ENCODE peak calls at places on chromosomes 11 and 22, in eight cellular contexts. L, X, W, J, P, B, K and H are unnamed samples.

GRCh38 chr22:33875316-33875715 is 45.0 kb downstream of the LARGE1 start:
- DNase-seq in L (no peak), X (no peak), W (no peak), J (no peak), P (no peak), B (no peak), K (no peak), H (no peak)

GRCh38 chr11:129279326-129280026 is 87.4 kb upstream of the ARHGAP32 start:
- DNase-seq in L (peak; percentile 96), X (peak; percentile 69), W (peak; percentile 91), J (peak; percentile 86), P (peak; percentile 88), B (peak; percentile 78), K (peak; percentile 67), H (no peak)

GRCh38 chr11:27718853-27719574 is 18.8 kb upstream of the BDNF start:
- DNase-seq in L (peak; percentile 80), X (peak; percentile 27), W (peak; percentile 48), J (no peak), P (peak; percentile 45), B (peak; percentile 51), K (no peak), H (no peak)

GRCh38 chr11:17389205-17389956 is 922 bp upstream of the KCNJ11 start:
- DNase-seq in L (peak; percentile 99), X (peak; percentile 73), W (peak; percentile 85), J (peak; percentile 86), P (peak; percentile 72), B (peak; percentile 19), K (peak; percentile 74), H (no peak)

GRCh38 chr11:587978-588380 is 11.7 kb downstream of the PHRF1 start:
- DNase-seq in L (no peak), X (no peak), W (peak; percentile 94), J (peak; percentile 77), P (peak; percentile 85), B (peak; percentile 86), K (peak; percentile 80), H (no peak)

GRCh38 chr22:49010086-49010863 is 817.4 kb downstream of the BRD1 start:
- DNase-seq in L (peak; percentile 47), X (no peak), W (peak; percentile 39), J (peak; percentile 28), P (no peak), B (no peak), K (no peak), H (no peak)

GRCh38 chr11:3947084-3947483 is 91.6 kb downstream of the STIM1 start:
- DNase-seq in L (no peak), X (no peak), W (no peak), J (no peak), P (no peak), B (peak; percentile 86), K (peak; percentile 91), H (peak; percentile 86)

GRCh38 chr11:102293873-102294601 is 23.2 kb upstream of the BIRC3 start:
- DNase-seq in L (peak; percentile 40), X (no peak), W (no peak), J (no peak), P (no peak), B (peak; percentile 69), K (peak; percentile 87), H (no peak)

GRCh38 chr11:57599381-57599780 is 1.9 kb downstream of the SERPING1 start:
- DNase-seq in L (no peak), X (no peak), W (no peak), J (no peak), P (no peak), B (peak; percentile 3), K (no peak), H (no peak)

GRCh38 chr22:46596032-46596441 is 24.1 kb upstream of the GRAMD4 start:
- DNase-seq in L (no peak), X (peak; percentile 89), W (no peak), J (peak; percentile 50), P (peak; percentile 84), B (no peak), K (no peak), H (no peak)

GRCh38 chr22:31344369-31345330 is 1.5 kb downstream of the PATZ1 start:
- DNase-seq in L (peak; percentile 42), X (peak; percentile 37), W (peak; percentile 60), J (peak; percentile 59), P (no peak), B (peak; percentile 63), K (peak; percentile 47), H (no peak)

GRCh38 chr22:44357296-44357961 is 44.7 kb upstream of the SHISAL1 start:
- DNase-seq in L (peak; percentile 77), X (peak; percentile 20), W (peak; percentile 31), J (peak; percentile 20), P (no peak), B (no peak), K (no peak), H (no peak)

GRCh38 chr11:85844439-85845051 is 10.6 kb upstream of the CCDC83 start:
- DNase-seq in L (no peak), X (no peak), W (no peak), J (no peak), P (no peak), B (no peak), K (no peak), H (no peak)

GRCh38 chr11:1825785-1826451 is 8.9 kb upstream of the SYT8 start:
- DNase-seq in L (peak; percentile 62), X (no peak), W (peak; percentile 53), J (peak; percentile 37), P (no peak), B (no peak), K (no peak), H (no peak)

GRCh38 chr22:33126881-33127280 is 68.7 kb upstream of the SYN3 start:
- DNase-seq in L (peak; percentile 69), X (no peak), W (no peak), J (no peak), P (no peak), B (no peak), K (no peak), H (no peak)

GRCh38 chr11:71158936-71159335 is 93.4 kb downstream of the SHANK2 start:
- DNase-seq in L (no peak), X (no peak), W (no peak), J (no peak), P (no peak), B (no peak), K (no peak), H (no peak)

GRCh38 chr22:40058265-40058664 is 63.5 kb downstream of the FAM83F start:
- DNase-seq in L (no peak), X (no peak), W (no peak), J (no peak), P (no peak), B (no peak), K (peak; percentile 29), H (no peak)

GRCh38 chr11:116035972-116036371 is 531.8 kb upstream of the CADM1 start:
- DNase-seq in L (no peak), X (peak; percentile 27), W (no peak), J (no peak), P (no peak), B (no peak), K (no peak), H (no peak)

GRCh38 chr22:39592104-39593060 is 21.8 kb downstream of the CACNA1I start:
- DNase-seq in L (no peak), X (no peak), W (no peak), J (no peak), P (peak; percentile 87), B (peak; percentile 77), K (no peak), H (no peak)

GRCh38 chr11:76810151-76810853 is 27.1 kb downstream of the TSKU start:
- DNase-seq in L (no peak), X (peak; percentile 46), W (no peak), J (no peak), P (peak; percentile 44), B (peak; percentile 54), K (peak; percentile 64), H (peak; percentile 52)

GRCh38 chr11:62148271-62148980 is 24.6 kb downstream of the INCENP start:
- DNase-seq in L (no peak), X (no peak), W (no peak), J (peak; percentile 21), P (peak; percentile 7), B (no peak), K (no peak), H (no peak)

GRCh38 chr11:62152245-62153086 is 28.7 kb downstream of the INCENP start:
- DNase-seq in L (no peak), X (no peak), W (no peak), J (no peak), P (peak; percentile 6), B (no peak), K (no peak), H (no peak)

GRCh38 chr11:62151737-62152102 is 27.9 kb downstream of the INCENP start:
- DNase-seq in L (no peak), X (no peak), W (no peak), J (no peak), P (peak; percentile 11), B (no peak), K (no peak), H (no peak)

GRCh38 chr11:62150887-62151736 is 27.3 kb downstream of the INCENP start:
- DNase-seq in L (no peak), X (no peak), W (no peak), J (no peak), P (peak; percentile 10), B (no peak), K (no peak), H (peak; percentile 74)

GRCh38 chr11:62149986-62150886 is 26.4 kb downstream of the INCENP start:
- DNase-seq in L (no peak), X (no peak), W (no peak), J (no peak), P (peak; percentile 7), B (no peak), K (no peak), H (no peak)
- H3K36me3 ChIP-seq in L (peaks cover 55% of the 10 kb centered on the region), X (peaks cover 24% of the 10 kb centered on the region), W (no peaks in the 10 kb centered on the region), J (peaks cover 76% of the 10 kb centered on the region), P (no peaks in the 10 kb centered on the region), B (peaks cover 25% of the 10 kb centered on the region), K (peaks cover 62% of the 10 kb centered on the region), H (peaks cover 58% of the 10 kb centered on the region)

DNA sequence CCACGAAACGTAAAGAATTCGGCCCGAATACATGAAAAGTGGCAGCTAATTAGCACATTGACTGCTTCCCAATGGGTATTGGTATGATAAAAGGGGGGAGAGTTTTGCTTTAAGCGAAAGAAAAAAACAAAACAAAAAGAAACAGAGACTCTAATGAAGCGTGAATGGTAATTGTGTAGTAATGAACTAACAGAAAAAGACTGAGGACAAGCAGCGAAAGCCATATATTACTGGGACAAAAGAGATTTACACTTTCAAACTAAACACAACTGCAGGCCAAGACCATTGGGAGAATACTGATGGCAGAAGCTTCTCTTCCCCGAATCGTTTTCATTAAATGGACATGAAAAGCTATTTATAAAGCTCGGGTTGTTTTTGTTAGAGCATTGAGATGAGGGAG is 2.5 kb downstream of the DBX1 start:
- DNase-seq in L (peak; percentile 15), X (no peak), W (no peak), J (no peak), P (no peak), B (no peak), K (no peak), H (no peak)
- H3K27me3 ChIP-seq in L (peaks cover 84% of the 10 kb centered on the region), X (peaks cover 51% of the 10 kb centered on the region), W (peaks cover 13% of the 10 kb centered on the region), J (peaks cover 94% of the 10 kb centered on the region), P (peaks cover 85% of the 10 kb centered on the region), B (peaks cover 83% of the 10 kb centered on the region), K (peaks cover 52% of the 10 kb centered on the region), H (peaks cover 33% of the 10 kb centered on the region)

GRCh38 chr22:19046287-19046686 is 75.9 kb downstream of the DGCR2 start:
- DNase-seq in L (no peak), X (no peak), W (no peak), J (no peak), P (no peak), B (no peak), K (no peak), H (no peak)
- H3K36me3 ChIP-seq in L (peaks cover 37% of the 10 kb centered on the region), X (peaks cover 56% of the 10 kb centered on the region), W (no peaks in the 10 kb centered on the region), J (peaks cover 100% of the 10 kb centered on the region), P (no peaks in the 10 kb centered on the region), B (peaks cover 14% of the 10 kb centered on the region), K (peaks cover 92% of the 10 kb centered on the region), H (peaks cover 77% of the 10 kb centered on the region)

GRCh38 chr22:22042009-22042408 is 59.4 kb upstream of the TOP3B start:
- DNase-seq in L (no peak), X (no peak), W (no peak), J (no peak), P (no peak), B (no peak), K (no peak), H (no peak)
- H3K27me3 ChIP-seq in L (peaks cover 96% of the 10 kb centered on the region), X (peaks cover 29% of the 10 kb centered on the region), W (no peaks in the 10 kb centered on the region), J (peaks cover 3% of the 10 kb centered on the region), P (no peaks in the 10 kb centered on the region), B (peaks cover 5% of the 10 kb centered on the region), K (peaks cover 13% of the 10 kb centered on the region), H (no peaks in the 10 kb centered on the region)